ENCODE peak calls at places on chromosomes 12 and 14, in five cellular contexts. X, K, U, D and W are unnamed samples. For H3K4me1, the result is how much of the 10 kb centered on the place peaks cover.

GRCh38 chr14:79575032-79575431 is 636.3 kb downstream of the DIO2 start:
- DNase-seq in X (no peak), U (no peak), K (no peak), D (no peak), W (no peak)

GRCh38 chr12:4215862-4216541 is 57.6 kb upstream of the CCND2 start:
- DNase-seq in K (no peak), U (no peak), D (no peak), X (no peak), W (no peak)

GRCh38 chr12:96846313-96846712 is 60.7 kb upstream of the NEDD1 start:
- DNase-seq in X (no peak), U (no peak), K (no peak), D (no peak), W (no peak)

GRCh38 chr14:65239143-65239672 is 136.9 kb upstream of the MAX start:
- DNase-seq in K (no peak), D (no peak), X (no peak), U (peak), W (no peak)

GRCh38 chr12:29309320-29309902 is 71.6 kb downstream of the ERGIC2 start:
- DNase-seq in K (no peak), D (no peak), X (no peak), U (peak), W (no peak)

GRCh38 chr12:121095544-121096198 is 37.0 kb upstream of the P2RX7 start:
- DNase-seq in D (peak), K (peak), U (peak), X (peak), W (peak)

GRCh38 chr12:32302218-32302826 is 97.0 kb upstream of the FGD4 start:
- DNase-seq in U (peak), K (no peak), X (peak), D (no peak), W (no peak)

GRCh38 chr12:50043308-50043707 is 14.1 kb upstream of the ASIC1 start:
- DNase-seq in D (no peak), X (no peak), U (no peak), K (no peak), W (no peak)

GRCh38 chr14:64520699-64521098 is 16.1 kb downstream of the ZBTB1 start:
- DNase-seq in X (no peak), K (no peak), D (no peak), U (no peak), W (no peak)

GRCh38 chr12:108798551-108799221 is 58.7 kb downstream of the SSH1 start:
- DNase-seq in U (no peak), X (no peak), D (no peak), K (no peak), W (no peak)

GRCh38 chr14:89607453-89607852 is 190.4 kb upstream of the FOXN3 start:
- DNase-seq in U (no peak), K (no peak), X (no peak), D (no peak), W (no peak)

GRCh38 chr12:122250536-122250935 is 15.8 kb downstream of the VPS33A start:
- DNase-seq in U (no peak), D (no peak), X (no peak), K (no peak), W (no peak)

GRCh38 chr14:93970589-93970966 is 5.8 kb downstream of the ASB2 start:
- DNase-seq in D (no peak), X (no peak), K (peak), U (no peak), W (no peak)

GRCh38 chr14:68109132-68109531 is 289.6 kb downstream of the RAD51B start:
- DNase-seq in D (no peak), K (no peak), X (no peak), U (no peak), W (no peak)

GRCh38 chr14:46580941-46581671 is 70.5 kb downstream of the RPL10L start:
- DNase-seq in K (no peak), D (no peak), U (peak), X (peak), W (peak)

GRCh38 chr12:127284870-127285431 is 982.0 kb upstream of the TMEM132C start:
- DNase-seq in X (no peak), K (no peak), U (no peak), D (no peak), W (no peak)

GRCh38 chr14:67653651-67654280 is 20.7 kb downstream of the VTI1B start:
- DNase-seq in X (peak), D (no peak), K (no peak), U (no peak), W (no peak)

GRCh38 chr12:64610092-64610659 is at the start of gene RASSF3:
- DNase-seq in X (peak), D (peak), U (peak), K (peak), W (peak)

GRCh38 chr12:113007166-113007565 is 28.8 kb downstream of the OAS2 start:
- DNase-seq in U (no peak), D (no peak), X (no peak), K (no peak), W (no peak)

GRCh38 chr14:96055753-96056508 is 16.8 kb downstream of the C14orf132 start:
- DNase-seq in X (no peak), U (no peak), D (no peak), K (no peak), W (no peak)

GRCh38 chr14:51743588-51744000 is 91.9 kb downstream of the FRMD6 start:
- DNase-seq in U (no peak), X (no peak), K (no peak), D (no peak), W (no peak)

GRCh38 chr12:18864900-18865561 is 127.1 kb downstream of the CAPZA3 start:
- DNase-seq in K (no peak), X (peak), U (peak), D (no peak), W (no peak)

GRCh38 chr14:100079606-100080005 is 14.4 kb downstream of the EVL start:
- DNase-seq in K (no peak), D (no peak), U (no peak), X (no peak), W (no peak)

GRCh38 chr12:52901715-52902541 is 2.9 kb downstream of the KRT8 start:
- DNase-seq in U (no peak), D (no peak), K (no peak), X (no peak), W (no peak)

GRCh38 chr12:52899338-52900035 is 5.4 kb downstream of the KRT8 start:
- DNase-seq in X (no peak), D (no peak), U (no peak), K (no peak), W (no peak)

GRCh38 chr12:52903285-52903854 is 1.5 kb downstream of the KRT8 start:
- DNase-seq in K (peak), D (peak), X (peak), U (peak), W (peak)

GRCh38 chr12:52900166-52900895 is 4.5 kb downstream of the KRT8 start:
- DNase-seq in D (no peak), K (no peak), U (no peak), X (no peak), W (no peak)

DNA sequence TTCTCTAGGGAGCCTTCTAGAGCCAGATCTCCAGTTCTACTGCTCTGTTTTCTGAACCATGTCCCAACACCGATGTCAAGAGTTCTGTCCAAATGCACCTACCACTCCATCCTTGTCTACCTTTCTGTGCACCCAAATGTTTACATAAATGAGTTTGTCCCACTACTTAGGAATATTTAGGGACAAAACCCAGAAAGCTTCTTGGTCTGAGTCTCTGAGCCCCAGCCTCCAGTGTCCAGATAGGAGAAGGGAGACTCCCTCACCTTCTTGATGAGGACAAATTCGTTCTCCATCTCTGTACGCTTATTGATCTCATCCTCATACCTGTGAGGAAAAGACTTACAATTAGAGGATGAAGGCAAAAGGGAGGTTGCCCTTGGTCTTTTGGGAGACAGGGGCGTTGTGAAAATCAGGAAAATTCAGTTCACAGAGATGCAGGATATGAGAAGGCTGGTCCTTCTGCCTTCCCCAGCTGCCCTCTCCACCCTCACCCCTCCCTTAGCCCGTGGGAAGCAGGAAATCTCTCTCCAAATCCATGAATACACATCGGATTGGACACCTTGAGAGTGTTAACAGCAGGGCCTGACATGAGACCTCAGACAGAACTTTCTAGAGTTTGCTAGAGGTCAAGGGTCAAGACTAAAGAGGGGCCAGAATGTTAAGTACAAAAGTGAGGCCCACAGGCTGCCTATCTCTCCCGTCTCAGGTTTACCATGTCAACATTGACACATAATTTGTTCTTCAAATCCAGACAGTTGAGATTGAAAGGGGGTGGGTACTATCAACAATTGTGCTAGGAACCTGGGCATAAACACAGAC is 3.8 kb downstream of the KRT8 start:
- DNase-seq in U (no peak), D (no peak), K (no peak), X (no peak), W (no peak)
- H3K4me1 ChIP-seq in U (under half), D (under half), K (half or more), X (under half), W (under half)

GRCh38 chr12:52184813-52185212 is 7.0 kb downstream of the KRT80 start:
- DNase-seq in U (no peak), D (no peak), X (peak), K (no peak), W (no peak)
- H3K4me1 ChIP-seq in U (under half), D (under half), X (half or more), K (half or more), W (under half)

GRCh38 chr14:71250791-71251190 is 343.5 kb downstream of the PCNX1 start:
- DNase-seq in K (no peak), X (no peak), U (no peak), D (no peak), W (no peak)
- H3K4me1 ChIP-seq in K (under half), X (under half), U (under half), D (under half), W (under half)

DNA sequence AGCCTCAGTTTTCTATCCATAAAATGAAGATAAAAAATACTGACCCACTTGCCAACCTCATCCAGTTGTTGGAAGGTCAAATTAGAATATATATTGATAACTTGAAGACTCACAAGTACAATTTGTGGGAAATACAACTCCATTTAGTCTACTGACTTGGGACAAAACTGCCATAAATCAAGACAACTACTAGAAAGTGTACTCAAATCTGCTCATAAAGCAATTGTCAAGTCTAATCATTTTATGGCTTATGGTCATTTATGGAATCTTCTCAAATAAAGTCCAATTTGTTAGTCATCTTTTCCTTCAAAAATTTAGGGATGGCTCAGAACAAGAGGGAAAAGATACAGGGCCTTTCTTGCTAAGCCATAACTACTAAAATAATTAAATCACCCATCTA is 7.0 kb downstream of the BTG1 start:
- DNase-seq in K (no peak), X (no peak), U (no peak), D (no peak), W (no peak)
- H3K4me1 ChIP-seq in K (half or more), X (under half), U (under half), D (under half), W (under half)